ENCODE peak calls at places on chromosomes 4 and X, in five cellular contexts. F is brain microvascular endothelial cell, M is cardiac muscle cell, Q is GM12865, H is dermis microvascular lymphatic vessel endothelial cell. D is an unnamed sample.

GRCh38 chrX:4830880-4831557 is 1117.6 kb upstream of the PRKX start:
- DNase-seq in M (no peak), Q (no peak), H (no peak), F (no peak), D (no peak)

GRCh38 chr4:18343581-18343980 is 322.0 kb upstream of the LCORL start:
- DNase-seq in Q (no peak), H (no peak), F (no peak), M (no peak), D (no peak)

GRCh38 chr4:3257125-3257690 is 8.2 kb downstream of the MSANTD1 start:
- DNase-seq in F (no peak), Q (no peak), H (no peak), M (no peak), D (peak)

GRCh38 chr4:41362647-41363383 is 106.1 kb downstream of the UCHL1 start:
- DNase-seq in M (no peak), H (no peak), Q (no peak), F (no peak), D (no peak)

GRCh38 chr4:16582526-16582925 is 315.9 kb downstream of the LDB2 start:
- DNase-seq in M (peak), H (no peak), Q (no peak), F (no peak), D (no peak)

GRCh38 chrX:40867352-40867751 is 132.0 kb upstream of the MED14 start:
- DNase-seq in F (no peak), H (peak), M (peak), Q (no peak), D (peak)

GRCh38 chrX:42804524-42804923 is 26.6 kb upstream of the PPP1R2C start:
- DNase-seq in F (no peak), M (no peak), H (no peak), Q (no peak), D (no peak)

GRCh38 chr4:75848891-75849290 is 53.4 kb downstream of the PPEF2 start:
- DNase-seq in F (peak), M (no peak), H (peak), Q (peak), D (no peak)

GRCh38 chrX:12446342-12447075 is 308.2 kb downstream of the FRMPD4 start:
- DNase-seq in Q (no peak), M (no peak), F (peak), H (no peak), D (no peak)

GRCh38 chr4:149347139-149347538 is 468.5 kb downstream of the IQCM start:
- DNase-seq in H (no peak), M (no peak), Q (no peak), F (no peak), D (no peak)

GRCh38 chrX:133698298-133698697 is 283.0 kb upstream of the GPC4 start:
- DNase-seq in F (peak), Q (no peak), H (no peak), M (peak), D (no peak)

GRCh38 chrX:39705299-39705698 is 392.5 kb downstream of the BCOR start:
- DNase-seq in H (peak), F (peak), M (no peak), Q (peak), D (peak)

D was measured in LoVo.